ENCODE peak calls at places on chromosome X, in eight cellular contexts. C is Peyer's patch, R is coronary artery, B is psoas muscle, J is lower leg skin, A is endodermal cell, M is fibroblast of villous mesenchyme, L is A549. U is an unnamed sample.

GRCh38 chrX:133523094-133523493 is 107.8 kb upstream of the GPC4 start:
- DNase-seq in R (no peak), L (no peak), M (no peak), C (no peak), A (no peak), J (no peak), B (peak; percentile 62), U (no peak)

GRCh38 chrX:10090319-10090718 is 66.5 kb upstream of the CLCN4 start:
- DNase-seq in J (no peak), B (no peak), L (no peak), R (no peak), A (no peak), M (peak; percentile 72), C (no peak), U (no peak)

GRCh38 chrX:13110427-13111324 is 66.3 kb upstream of the FAM9C start:
- DNase-seq in J (peak; percentile 51), C (peak; percentile 64), A (no peak), L (peak; percentile 62), B (no peak), M (peak; percentile 99), R (no peak), U (no peak)

GRCh38 chrX:123994730-123995129 is 33.2 kb downstream of the STAG2 start:
- DNase-seq in A (no peak), R (no peak), M (peak; percentile 13), J (no peak), C (no peak), L (no peak), B (no peak), U (no peak)

GRCh38 chrX:108582151-108582550 is 142.5 kb downstream of the COL4A5 start:
- DNase-seq in B (no peak), R (no peak), C (no peak), L (no peak), A (peak; percentile 47), M (no peak), J (no peak), U (no peak)

GRCh38 chrX:1249101-1249887 is 19.3 kb upstream of the CSF2RA start:
- DNase-seq in J (peak; percentile 66), L (no peak), A (peak; percentile 88), B (peak; percentile 73), M (peak; percentile 16), R (no peak), C (peak; percentile 69), U (no peak)

GRCh38 chrX:48992341-48992740 is 9.7 kb downstream of the GRIPAP1 start:
- DNase-seq in A (no peak), B (no peak), R (no peak), L (no peak), C (no peak), J (no peak), M (no peak), U (no peak)

GRCh38 chrX:74534569-74535038 is 79.8 kb downstream of the RLIM start:
- DNase-seq in J (no peak), A (no peak), C (no peak), M (no peak), B (no peak), R (no peak), L (no peak), U (no peak)

GRCh38 chrX:115582035-115582870 is 21.3 kb downstream of the PLS3 start:
- DNase-seq in B (no peak), J (no peak), A (no peak), L (no peak), M (no peak), C (no peak), R (no peak), U (no peak)

GRCh38 chrX:119410854-119411253 is 11.7 kb downstream of the SLC25A43 start:
- DNase-seq in J (no peak), L (no peak), M (no peak), B (no peak), C (no peak), R (no peak), A (no peak), U (no peak)

GRCh38 chrX:119407681-119408080 is 8.5 kb downstream of the SLC25A43 start:
- DNase-seq in C (no peak), B (no peak), A (no peak), J (no peak), M (no peak), L (no peak), R (no peak), U (no peak)

GRCh38 chrX:119410027-119410819 is 11.1 kb downstream of the SLC25A43 start:
- DNase-seq in L (peak; percentile 46), R (no peak), J (peak; percentile 32), A (peak; percentile 55), B (peak; percentile 82), M (peak; percentile 84), C (peak; percentile 79), U (no peak)

GRCh38 chrX:119402588-119402987 is 3.5 kb downstream of the SLC25A43 start:
- DNase-seq in J (no peak), A (no peak), L (no peak), R (no peak), C (no peak), B (no peak), M (no peak), U (no peak)

GRCh38 chrX:119406739-119407138 is 7.6 kb downstream of the SLC25A43 start:
- DNase-seq in J (no peak), B (no peak), A (no peak), C (no peak), M (no peak), R (no peak), L (no peak), U (no peak)
- TF ChIP-seq CTCF in J (no peak), B (no peak), A (no peak), C (no peak), M (no peak), R (no peak), L (no peak), U (no peak)

GRCh38 chrX:125439194-125439849 is 119.7 kb downstream of the TEX13C start:
- DNase-seq in J (no peak), M (no peak), L (no peak), C (no peak), B (no peak), R (no peak), A (no peak), U (no peak)
- TF ChIP-seq CTCF in J (no peak), M (no peak), L (no peak), C (no peak), B (no peak), R (no peak), A (peak; percentile 49), U (no peak)

DNA sequence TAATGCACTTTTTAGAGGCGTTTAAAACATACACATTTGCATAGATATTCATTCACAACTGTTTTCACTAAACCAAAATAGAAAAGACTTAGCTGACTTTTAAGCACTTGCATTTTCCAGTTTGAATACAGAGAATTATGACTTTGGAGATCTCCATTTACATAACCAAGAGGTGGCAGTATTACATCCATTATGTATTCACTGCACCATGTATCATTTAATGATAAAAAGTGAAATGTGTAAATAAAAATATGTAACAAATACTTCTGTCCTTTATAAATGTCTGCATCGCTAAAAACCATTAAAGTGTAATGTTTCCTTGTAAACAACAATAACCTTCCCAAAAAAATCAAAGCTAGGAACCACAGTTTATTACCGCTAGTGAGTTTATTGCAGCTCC is 413.2 kb downstream of the FGF13 start:
- DNase-seq in C (no peak), A (no peak), J (no peak), L (no peak), B (no peak), R (no peak), M (no peak), U (no peak)
- TF ChIP-seq CTCF in C (no peak), A (peak; percentile 19), J (no peak), L (no peak), B (peak; percentile 13), R (no peak), M (no peak), U (no peak)

GRCh38 chrX:80285131-80285773 is 135.0 kb upstream of the TENT5D start:
- DNase-seq in M (peak; percentile 0), B (no peak), A (peak; percentile 72), J (no peak), R (no peak), L (peak; percentile 0), C (peak; percentile 50), U (no peak)
- TF ChIP-seq CTCF in M (peak; percentile 7), B (peak; percentile 27), A (peak; percentile 79), J (no peak), R (no peak), L (peak; percentile 55), C (peak; percentile 41), U (no peak)

DNA sequence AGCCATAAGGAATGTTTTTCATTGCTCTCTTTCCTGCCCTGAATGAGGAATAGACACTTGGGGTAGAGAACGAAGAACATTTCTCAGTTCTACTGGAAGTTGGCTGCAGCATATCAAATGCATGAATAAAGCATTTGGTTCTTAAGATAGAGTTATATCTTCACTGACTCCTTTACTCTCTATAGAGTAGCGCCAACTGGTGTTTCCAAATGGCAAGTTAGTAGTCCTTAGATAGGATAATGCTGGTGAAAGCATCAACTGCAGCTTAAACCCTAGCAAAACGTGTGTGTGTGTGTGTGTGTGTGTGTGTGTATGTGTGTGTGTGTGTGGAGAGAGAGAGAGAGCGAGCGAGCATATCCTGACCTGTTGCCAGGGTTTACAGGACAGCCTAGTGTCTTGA is 62.2 kb upstream of the FRMPD4 start:
- DNase-seq in J (no peak), R (no peak), A (no peak), L (no peak), C (no peak), B (no peak), M (peak; percentile 1), U (no peak)
- TF ChIP-seq CTCF in J (no peak), R (no peak), A (no peak), L (no peak), C (no peak), B (no peak), M (no peak), U (no peak)

DNA sequence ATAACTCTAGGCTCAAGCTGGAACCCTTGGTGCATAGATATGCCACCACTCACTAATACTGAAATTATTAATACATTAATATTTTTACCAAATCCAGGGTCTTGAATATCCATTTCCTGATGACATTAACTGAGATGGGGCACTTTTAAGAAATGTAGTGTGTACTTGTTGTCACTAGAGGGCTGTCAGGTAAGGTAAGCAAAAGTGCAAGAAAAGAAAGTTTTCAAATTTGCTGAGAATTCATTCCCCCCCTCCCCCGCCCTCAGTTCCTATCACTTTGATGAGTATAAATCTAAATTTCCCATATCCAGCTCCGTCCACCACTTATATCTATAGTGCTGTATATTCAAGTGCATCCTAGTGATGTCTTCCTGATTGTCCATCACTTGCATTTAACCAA is 20.5 kb upstream of the WDR44 start:
- DNase-seq in J (no peak), B (no peak), L (no peak), A (no peak), R (no peak), M (peak; percentile 3), C (no peak), U (no peak)
- TF ChIP-seq CTCF in J (no peak), B (no peak), L (peak; percentile 33), A (peak; percentile 64), R (no peak), M (peak; percentile 32), C (no peak), U (no peak)

GRCh38 chrX:8042304-8042703 is 115.1 kb upstream of the PNPLA4 start:
- DNase-seq in C (no peak), A (peak; percentile 59), L (peak; percentile 1), B (no peak), M (no peak), R (no peak), J (no peak), U (no peak)
- TF ChIP-seq CTCF in C (peak; percentile 11), A (peak; percentile 72), L (no peak), B (no peak), M (peak; percentile 30), R (no peak), J (no peak), U (no peak)

U was measured in natural killer cell.